ENCODE peak calls at places on chromosomes 6 and 20, in five cellular contexts. One of them, this sample, is unnamed. For H3K9me3, the result is how much of the 10 kb centered on the place peaks cover.

GRCh38 chr6:48111143-48111506 is at the start of gene PTCHD4:
- DNase-seq in GM23248: peak
- DNase-seq in PC-9: peak
- DNase-seq in heart right ventricle: peak
- DNase-seq in BE2C: no peak
- DNase-seq in this sample: peak

GRCh38 chr20:61949714-61950630 is 115.7 kb downstream of the TAF4 start:
- DNase-seq in heart right ventricle: no peak
- DNase-seq in BE2C: no peak
- DNase-seq in PC-9: no peak
- DNase-seq in GM23248: no peak
- DNase-seq in this sample: no peak

GRCh38 chr6:156809034-156809433 is 31.9 kb downstream of the ARID1B start:
- DNase-seq in PC-9: no peak
- DNase-seq in BE2C: peak
- DNase-seq in GM23248: peak
- DNase-seq in heart right ventricle: no peak
- DNase-seq in this sample: no peak

GRCh38 chr6:2971420-2972218 is at the start of gene SERPINB6:
- DNase-seq in BE2C: peak
- DNase-seq in heart right ventricle: peak
- DNase-seq in PC-9: peak
- DNase-seq in GM23248: peak
- DNase-seq in this sample: peak

GRCh38 chr6:81843302-81843701 is 90.8 kb upstream of the TENT5A start:
- DNase-seq in PC-9: no peak
- DNase-seq in BE2C: no peak
- DNase-seq in heart right ventricle: no peak
- DNase-seq in GM23248: no peak
- DNase-seq in this sample: no peak

GRCh38 chr6:97656236-97656635 is 373.2 kb upstream of the MMS22L start:
- DNase-seq in BE2C: peak
- DNase-seq in GM23248: no peak
- DNase-seq in heart right ventricle: no peak
- DNase-seq in PC-9: no peak
- DNase-seq in this sample: no peak

GRCh38 chr20:6582449-6582848 is 185.0 kb upstream of the BMP2 start:
- DNase-seq in heart right ventricle: no peak
- DNase-seq in GM23248: peak
- DNase-seq in BE2C: no peak
- DNase-seq in PC-9: no peak
- DNase-seq in this sample: peak

GRCh38 chr6:116954335-116954734 is 77.3 kb downstream of the RFX6 start:
- DNase-seq in BE2C: no peak
- DNase-seq in PC-9: no peak
- DNase-seq in GM23248: no peak
- DNase-seq in heart right ventricle: no peak
- DNase-seq in this sample: no peak

GRCh38 chr20:25706793-25707192 is 10.1 kb upstream of the ZNF337 start:
- DNase-seq in GM23248: no peak
- DNase-seq in PC-9: no peak
- DNase-seq in heart right ventricle: no peak
- DNase-seq in BE2C: no peak
- DNase-seq in this sample: no peak

GRCh38 chr6:70151616-70152015 is 151.3 kb downstream of the COL9A1 start:
- DNase-seq in GM23248: peak
- DNase-seq in heart right ventricle: no peak
- DNase-seq in BE2C: no peak
- DNase-seq in PC-9: no peak
- DNase-seq in this sample: no peak

GRCh38 chr6:25366785-25367657 is 87.8 kb downstream of the CARMIL1 start:
- DNase-seq in heart right ventricle: no peak
- DNase-seq in GM23248: peak
- DNase-seq in BE2C: no peak
- DNase-seq in PC-9: no peak
- DNase-seq in this sample: peak

GRCh38 chr6:13273931-13274706 is 54.2 kb downstream of the TBC1D7 start:
- DNase-seq in GM23248: no peak
- DNase-seq in PC-9: no peak
- DNase-seq in heart right ventricle: no peak
- DNase-seq in BE2C: no peak
- DNase-seq in this sample: no peak

GRCh38 chr20:54668271-54669053 is 193.1 kb downstream of the DOK5 start:
- DNase-seq in BE2C: peak
- DNase-seq in PC-9: no peak
- DNase-seq in heart right ventricle: no peak
- DNase-seq in GM23248: peak
- DNase-seq in this sample: no peak

GRCh38 chr6:100366419-100366818 is 98.3 kb downstream of the SIM1 start:
- DNase-seq in BE2C: no peak
- DNase-seq in PC-9: no peak
- DNase-seq in GM23248: peak
- DNase-seq in heart right ventricle: no peak
- DNase-seq in this sample: peak

GRCh38 chr20:14407336-14407735 is 69.9 kb upstream of the FLRT3 start:
- DNase-seq in BE2C: no peak
- DNase-seq in GM23248: no peak
- DNase-seq in PC-9: no peak
- DNase-seq in heart right ventricle: no peak
- DNase-seq in this sample: no peak

GRCh38 chr6:136772685-136773472 is 19.4 kb downstream of the MAP3K5 start:
- DNase-seq in heart right ventricle: peak
- DNase-seq in GM23248: no peak
- DNase-seq in BE2C: no peak
- DNase-seq in PC-9: no peak
- DNase-seq in this sample: no peak

GRCh38 chr20:42549496-42549895 is 640.2 kb downstream of the PTPRT start:
- DNase-seq in GM23248: no peak
- DNase-seq in heart right ventricle: no peak
- DNase-seq in BE2C: no peak
- DNase-seq in PC-9: no peak
- DNase-seq in this sample: no peak

GRCh38 chr6:37323568-37323967 is 30.2 kb upstream of the RNF8 start:
- DNase-seq in heart right ventricle: no peak
- DNase-seq in GM23248: peak
- DNase-seq in BE2C: peak
- DNase-seq in PC-9: no peak
- DNase-seq in this sample: no peak

GRCh38 chr20:36861875-36862801 is 13.8 kb upstream of the TLDC2 start:
- DNase-seq in BE2C: peak
- DNase-seq in PC-9: peak
- DNase-seq in GM23248: peak
- DNase-seq in heart right ventricle: peak
- DNase-seq in this sample: peak

GRCh38 chr6:147586044-147586443 is 77.6 kb downstream of the SAMD5 start:
- DNase-seq in BE2C: no peak
- DNase-seq in heart right ventricle: peak
- DNase-seq in GM23248: peak
- DNase-seq in PC-9: no peak
- DNase-seq in this sample: no peak

GRCh38 chr20:34311118-34312023 is 8.2 kb upstream of the AHCY start:
- DNase-seq in BE2C: peak
- DNase-seq in GM23248: peak
- DNase-seq in PC-9: peak
- DNase-seq in heart right ventricle: no peak
- DNase-seq in this sample: no peak

GRCh38 chr6:108383967-108384366 is 89.1 kb downstream of the AFG1L start:
- DNase-seq in heart right ventricle: no peak
- DNase-seq in BE2C: no peak
- DNase-seq in PC-9: peak
- DNase-seq in GM23248: no peak
- DNase-seq in this sample: peak

GRCh38 chr6:21767891-21768659 is 174.5 kb downstream of the SOX4 start:
- DNase-seq in PC-9: no peak
- DNase-seq in BE2C: no peak
- DNase-seq in heart right ventricle: no peak
- DNase-seq in GM23248: peak
- DNase-seq in this sample: peak

GRCh38 chr6:40796280-40797223 is 209.4 kb upstream of the LRFN2 start:
- DNase-seq in PC-9: no peak
- DNase-seq in heart right ventricle: peak
- DNase-seq in GM23248: peak
- DNase-seq in BE2C: peak
- DNase-seq in this sample: no peak

GRCh38 chr6:145836170-145836569 is 21.6 kb upstream of the FBXO30 start:
- DNase-seq in PC-9: no peak
- DNase-seq in GM23248: peak
- DNase-seq in BE2C: no peak
- DNase-seq in heart right ventricle: no peak
- DNase-seq in this sample: peak

GRCh38 chr6:82246370-82246769 is 1.2 kb downstream of the IBTK start:
- DNase-seq in heart right ventricle: no peak
- DNase-seq in GM23248: no peak
- DNase-seq in PC-9: no peak
- DNase-seq in BE2C: no peak
- DNase-seq in this sample: no peak

GRCh38 chr6:34196833-34197195 is 39.9 kb upstream of the HMGA1 start:
- DNase-seq in GM23248: no peak
- DNase-seq in heart right ventricle: no peak
- DNase-seq in PC-9: no peak
- DNase-seq in BE2C: no peak
- DNase-seq in this sample: no peak
- H3K4me3 ChIP-seq in GM23248: peak
- H3K4me3 ChIP-seq in heart right ventricle: peak
- H3K4me3 ChIP-seq in PC-9: peak
- H3K4me3 ChIP-seq in BE2C: peak
- H3K4me3 ChIP-seq in this sample: no peak

GRCh38 chr20:59812286-59813125 is 120.9 kb downstream of the SYCP2 start:
- DNase-seq in PC-9: no peak
- DNase-seq in BE2C: no peak
- DNase-seq in heart right ventricle: no peak
- DNase-seq in GM23248: no peak
- DNase-seq in this sample: no peak

GRCh38 chr20:59813126-59813947 is 120.1 kb downstream of the SYCP2 start:
- DNase-seq in heart right ventricle: no peak
- DNase-seq in GM23248: no peak
- DNase-seq in BE2C: no peak
- DNase-seq in PC-9: no peak
- DNase-seq in this sample: no peak

GRCh38 chr20:59814835-59815340 is 118.5 kb downstream of the SYCP2 start:
- DNase-seq in PC-9: no peak
- DNase-seq in GM23248: no peak
- DNase-seq in heart right ventricle: no peak
- DNase-seq in BE2C: no peak
- DNase-seq in this sample: no peak

GRCh38 chr20:59816146-59816743 is 117.2 kb downstream of the SYCP2 start:
- DNase-seq in GM23248: no peak
- DNase-seq in PC-9: no peak
- DNase-seq in heart right ventricle: no peak
- DNase-seq in BE2C: no peak
- DNase-seq in this sample: no peak

GRCh38 chr20:59813948-59814834 is 119.2 kb downstream of the SYCP2 start:
- DNase-seq in heart right ventricle: no peak
- DNase-seq in BE2C: no peak
- DNase-seq in PC-9: no peak
- DNase-seq in GM23248: no peak
- DNase-seq in this sample: no peak
- H3K9me3 ChIP-seq in heart right ventricle: under half
- H3K9me3 ChIP-seq in BE2C: under half
- H3K9me3 ChIP-seq in PC-9: under half
- H3K9me3 ChIP-seq in GM23248: under half
- H3K9me3 ChIP-seq in this sample: under half

GRCh38 chr6:86148586-86148985 is 505.9 kb upstream of the SYNCRIP start:
- DNase-seq in PC-9: no peak
- DNase-seq in GM23248: no peak
- DNase-seq in BE2C: peak
- DNase-seq in heart right ventricle: no peak
- DNase-seq in this sample: no peak
- H3K4me3 ChIP-seq in PC-9: no peak
- H3K4me3 ChIP-seq in GM23248: no peak
- H3K4me3 ChIP-seq in BE2C: no peak
- H3K4me3 ChIP-seq in heart right ventricle: no peak
- H3K4me3 ChIP-seq in this sample: no peak

GRCh38 chr6:170186006-170186908 is 104.6 kb downstream of the DLL1 start:
- DNase-seq in heart right ventricle: no peak
- DNase-seq in GM23248: no peak
- DNase-seq in BE2C: no peak
- DNase-seq in PC-9: no peak
- DNase-seq in this sample: peak

GRCh38 chr6:170184324-170184723 is 106.6 kb downstream of the DLL1 start:
- DNase-seq in BE2C: no peak
- DNase-seq in GM23248: no peak
- DNase-seq in heart right ventricle: no peak
- DNase-seq in PC-9: no peak
- DNase-seq in this sample: no peak

GRCh38 chr6:170186909-170187668 is 103.8 kb downstream of the DLL1 start:
- DNase-seq in PC-9: no peak
- DNase-seq in heart right ventricle: no peak
- DNase-seq in BE2C: no peak
- DNase-seq in GM23248: no peak
- DNase-seq in this sample: no peak

GRCh38 chr6:170183521-170183920 is 107.4 kb downstream of the DLL1 start:
- DNase-seq in GM23248: no peak
- DNase-seq in BE2C: no peak
- DNase-seq in PC-9: no peak
- DNase-seq in heart right ventricle: no peak
- DNase-seq in this sample: no peak

GRCh38 chr6:170185175-170185970 is 105.5 kb downstream of the DLL1 start:
- DNase-seq in BE2C: no peak
- DNase-seq in GM23248: no peak
- DNase-seq in PC-9: no peak
- DNase-seq in heart right ventricle: no peak
- DNase-seq in this sample: no peak
- H3K9me3 ChIP-seq in BE2C: under half
- H3K9me3 ChIP-seq in GM23248: under half
- H3K9me3 ChIP-seq in PC-9: under half
- H3K9me3 ChIP-seq in heart right ventricle: under half
- H3K9me3 ChIP-seq in this sample: under half

GRCh38 chr6:98823428-98823827 is 10.9 kb upstream of the POU3F2 start:
- DNase-seq in GM23248: no peak
- DNase-seq in PC-9: no peak
- DNase-seq in heart right ventricle: no peak
- DNase-seq in BE2C: no peak
- DNase-seq in this sample: no peak
- H3K4me3 ChIP-seq in GM23248: no peak
- H3K4me3 ChIP-seq in PC-9: no peak
- H3K4me3 ChIP-seq in heart right ventricle: no peak
- H3K4me3 ChIP-seq in BE2C: no peak
- H3K4me3 ChIP-seq in this sample: no peak

GRCh38 chr20:56155625-56156024 is 92.9 kb upstream of the MC3R start:
- DNase-seq in GM23248: no peak
- DNase-seq in heart right ventricle: no peak
- DNase-seq in BE2C: no peak
- DNase-seq in PC-9: no peak
- DNase-seq in this sample: no peak
- H3K9me3 ChIP-seq in GM23248: under half
- H3K9me3 ChIP-seq in heart right ventricle: under half
- H3K9me3 ChIP-seq in BE2C: under half
- H3K9me3 ChIP-seq in PC-9: under half
- H3K9me3 ChIP-seq in this sample: under half

This sample was measured in mammary epithelial cell.